ENCODE peak calls at places on chromosomes 7 and 10, in six cellular contexts. One of them, this sample, is unnamed.

GRCh38 chr10:25257646-25258045 is 82.8 kb downstream of the GPR158 start:
- DNase-seq in thoracic aorta: no peak
- DNase-seq in astrocyte of the spinal cord: no peak
- DNase-seq in CD4-positive, alpha-beta T cell: no peak
- DNase-seq in GM12865: no peak
- DNase-seq in dorsolateral prefrontal cortex: no peak
- DNase-seq in this sample: no peak

GRCh38 chr10:60310746-60311145 is 78.9 kb downstream of the ANK3 start:
- DNase-seq in CD4-positive, alpha-beta T cell: no peak
- DNase-seq in astrocyte of the spinal cord: no peak
- DNase-seq in dorsolateral prefrontal cortex: no peak
- DNase-seq in GM12865: no peak
- DNase-seq in thoracic aorta: no peak
- DNase-seq in this sample: no peak

GRCh38 chr7:158495256-158495655 is 92.4 kb downstream of the PTPRN2 start:
- DNase-seq in CD4-positive, alpha-beta T cell: no peak
- DNase-seq in dorsolateral prefrontal cortex: no peak
- DNase-seq in astrocyte of the spinal cord: no peak
- DNase-seq in thoracic aorta: no peak
- DNase-seq in GM12865: no peak
- DNase-seq in this sample: no peak

GRCh38 chr10:12668634-12669033 is 319.3 kb downstream of the CAMK1D start:
- DNase-seq in thoracic aorta: no peak
- DNase-seq in dorsolateral prefrontal cortex: no peak
- DNase-seq in astrocyte of the spinal cord: no peak
- DNase-seq in CD4-positive, alpha-beta T cell: no peak
- DNase-seq in GM12865: no peak
- DNase-seq in this sample: no peak

GRCh38 chr7:105760549-105761447 is 115.6 kb downstream of the ATXN7L1 start:
- DNase-seq in CD4-positive, alpha-beta T cell: no peak
- DNase-seq in GM12865: no peak
- DNase-seq in thoracic aorta: no peak
- DNase-seq in dorsolateral prefrontal cortex: no peak
- DNase-seq in astrocyte of the spinal cord: no peak
- DNase-seq in this sample: peak

GRCh38 chr7:135733603-135734342 is 5.8 kb upstream of the SLC13A4 start:
- DNase-seq in thoracic aorta: no peak
- DNase-seq in GM12865: no peak
- DNase-seq in astrocyte of the spinal cord: no peak
- DNase-seq in dorsolateral prefrontal cortex: no peak
- DNase-seq in CD4-positive, alpha-beta T cell: no peak
- DNase-seq in this sample: no peak

GRCh38 chr7:78357709-78358108 is 559.1 kb downstream of the PHTF2 start:
- DNase-seq in CD4-positive, alpha-beta T cell: no peak
- DNase-seq in thoracic aorta: no peak
- DNase-seq in GM12865: no peak
- DNase-seq in astrocyte of the spinal cord: no peak
- DNase-seq in dorsolateral prefrontal cortex: no peak
- DNase-seq in this sample: no peak

GRCh38 chr7:155533827-155534690 is 12.3 kb downstream of the CNPY1 start:
- DNase-seq in GM12865: peak
- DNase-seq in CD4-positive, alpha-beta T cell: no peak
- DNase-seq in dorsolateral prefrontal cortex: no peak
- DNase-seq in thoracic aorta: no peak
- DNase-seq in astrocyte of the spinal cord: no peak
- DNase-seq in this sample: no peak

GRCh38 chr7:29017666-29018065 is 59.5 kb upstream of the TRIL start:
- DNase-seq in thoracic aorta: no peak
- DNase-seq in GM12865: no peak
- DNase-seq in astrocyte of the spinal cord: peak
- DNase-seq in CD4-positive, alpha-beta T cell: no peak
- DNase-seq in dorsolateral prefrontal cortex: no peak
- DNase-seq in this sample: no peak

GRCh38 chr7:151271699-151272355 is 23.3 kb upstream of the SMARCD3 start:
- DNase-seq in GM12865: no peak
- DNase-seq in dorsolateral prefrontal cortex: no peak
- DNase-seq in astrocyte of the spinal cord: no peak
- DNase-seq in CD4-positive, alpha-beta T cell: no peak
- DNase-seq in thoracic aorta: no peak
- DNase-seq in this sample: no peak

GRCh38 chr7:46527360-46527759 is 606.3 kb upstream of the IGFBP3 start:
- DNase-seq in GM12865: no peak
- DNase-seq in thoracic aorta: no peak
- DNase-seq in dorsolateral prefrontal cortex: no peak
- DNase-seq in CD4-positive, alpha-beta T cell: no peak
- DNase-seq in astrocyte of the spinal cord: no peak
- DNase-seq in this sample: no peak

GRCh38 chr7:65746398-65746669 is 126.5 kb upstream of the VKORC1L1 start:
- DNase-seq in astrocyte of the spinal cord: peak
- DNase-seq in thoracic aorta: no peak
- DNase-seq in dorsolateral prefrontal cortex: no peak
- DNase-seq in CD4-positive, alpha-beta T cell: no peak
- DNase-seq in GM12865: no peak
- DNase-seq in this sample: no peak

GRCh38 chr7:52648903-52649302 is 386.5 kb upstream of the POM121L12 start:
- DNase-seq in GM12865: no peak
- DNase-seq in astrocyte of the spinal cord: peak
- DNase-seq in CD4-positive, alpha-beta T cell: no peak
- DNase-seq in thoracic aorta: no peak
- DNase-seq in dorsolateral prefrontal cortex: no peak
- DNase-seq in this sample: no peak

GRCh38 chr10:22253578-22253882 is 35.7 kb upstream of the EBLN1 start:
- DNase-seq in thoracic aorta: no peak
- DNase-seq in dorsolateral prefrontal cortex: no peak
- DNase-seq in CD4-positive, alpha-beta T cell: peak
- DNase-seq in GM12865: no peak
- DNase-seq in astrocyte of the spinal cord: no peak
- DNase-seq in this sample: peak

GRCh38 chr7:256461-256940 is 33.5 kb upstream of the FOXL3 start:
- DNase-seq in dorsolateral prefrontal cortex: no peak
- DNase-seq in thoracic aorta: no peak
- DNase-seq in astrocyte of the spinal cord: no peak
- DNase-seq in GM12865: no peak
- DNase-seq in CD4-positive, alpha-beta T cell: no peak
- DNase-seq in this sample: no peak

GRCh38 chr10:76299501-76299900 is 868.1 kb downstream of the LRMDA start:
- DNase-seq in astrocyte of the spinal cord: no peak
- DNase-seq in CD4-positive, alpha-beta T cell: no peak
- DNase-seq in GM12865: no peak
- DNase-seq in dorsolateral prefrontal cortex: no peak
- DNase-seq in thoracic aorta: no peak
- DNase-seq in this sample: no peak

GRCh38 chr10:76303682-76304316 is 872.4 kb downstream of the LRMDA start:
- DNase-seq in GM12865: peak
- DNase-seq in CD4-positive, alpha-beta T cell: peak
- DNase-seq in thoracic aorta: peak
- DNase-seq in dorsolateral prefrontal cortex: peak
- DNase-seq in astrocyte of the spinal cord: peak
- DNase-seq in this sample: no peak

GRCh38 chr10:76302491-76302890 is 871.1 kb downstream of the LRMDA start:
- DNase-seq in GM12865: no peak
- DNase-seq in dorsolateral prefrontal cortex: no peak
- DNase-seq in astrocyte of the spinal cord: peak
- DNase-seq in thoracic aorta: no peak
- DNase-seq in CD4-positive, alpha-beta T cell: no peak
- DNase-seq in this sample: no peak

GRCh38 chr10:76302936-76303656 is 871.7 kb downstream of the LRMDA start:
- DNase-seq in GM12865: no peak
- DNase-seq in CD4-positive, alpha-beta T cell: no peak
- DNase-seq in dorsolateral prefrontal cortex: no peak
- DNase-seq in thoracic aorta: no peak
- DNase-seq in astrocyte of the spinal cord: peak
- DNase-seq in this sample: no peak

DNA sequence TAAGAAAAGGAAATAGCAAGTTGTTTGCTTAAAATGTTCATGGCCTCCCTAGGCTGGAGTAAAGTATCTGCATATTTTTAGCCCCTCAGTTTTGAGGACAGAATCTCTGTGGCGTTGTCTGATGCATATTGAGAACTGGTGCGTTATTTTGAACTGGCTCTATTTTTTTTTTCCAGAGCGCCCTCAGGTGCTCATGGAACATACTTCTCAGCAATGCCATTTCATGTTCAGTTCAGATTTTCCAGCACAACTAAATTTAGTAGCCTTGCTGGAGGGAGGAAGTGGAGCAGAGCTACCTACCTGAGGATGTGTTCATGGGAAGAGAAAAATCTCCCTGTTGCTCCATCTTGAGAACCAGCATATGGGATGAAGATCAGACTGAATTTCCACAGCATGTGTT is 870.5 kb downstream of the LRMDA start:
- DNase-seq in thoracic aorta: no peak
- DNase-seq in dorsolateral prefrontal cortex: no peak
- DNase-seq in CD4-positive, alpha-beta T cell: no peak
- DNase-seq in GM12865: no peak
- DNase-seq in astrocyte of the spinal cord: peak
- DNase-seq in this sample: no peak
- TF ChIP-seq CTCF in thoracic aorta: no peak
- TF ChIP-seq CTCF in dorsolateral prefrontal cortex: no peak
- TF ChIP-seq CTCF in CD4-positive, alpha-beta T cell: no peak
- TF ChIP-seq CTCF in GM12865: no peak
- TF ChIP-seq CTCF in astrocyte of the spinal cord: peak
- TF ChIP-seq CTCF in this sample: no peak

GRCh38 chr7:93750986-93751385 is 139.6 kb downstream of the TFPI2 start:
- DNase-seq in CD4-positive, alpha-beta T cell: no peak
- DNase-seq in thoracic aorta: no peak
- DNase-seq in dorsolateral prefrontal cortex: no peak
- DNase-seq in astrocyte of the spinal cord: no peak
- DNase-seq in GM12865: no peak
- DNase-seq in this sample: no peak

GRCh38 chr7:93757421-93757820 is 133.1 kb downstream of the TFPI2 start:
- DNase-seq in dorsolateral prefrontal cortex: no peak
- DNase-seq in CD4-positive, alpha-beta T cell: no peak
- DNase-seq in astrocyte of the spinal cord: peak
- DNase-seq in thoracic aorta: no peak
- DNase-seq in GM12865: no peak
- DNase-seq in this sample: no peak

GRCh38 chr7:93747019-93747418 is 143.5 kb downstream of the TFPI2 start:
- DNase-seq in dorsolateral prefrontal cortex: no peak
- DNase-seq in thoracic aorta: no peak
- DNase-seq in GM12865: no peak
- DNase-seq in CD4-positive, alpha-beta T cell: no peak
- DNase-seq in astrocyte of the spinal cord: no peak
- DNase-seq in this sample: no peak

DNA sequence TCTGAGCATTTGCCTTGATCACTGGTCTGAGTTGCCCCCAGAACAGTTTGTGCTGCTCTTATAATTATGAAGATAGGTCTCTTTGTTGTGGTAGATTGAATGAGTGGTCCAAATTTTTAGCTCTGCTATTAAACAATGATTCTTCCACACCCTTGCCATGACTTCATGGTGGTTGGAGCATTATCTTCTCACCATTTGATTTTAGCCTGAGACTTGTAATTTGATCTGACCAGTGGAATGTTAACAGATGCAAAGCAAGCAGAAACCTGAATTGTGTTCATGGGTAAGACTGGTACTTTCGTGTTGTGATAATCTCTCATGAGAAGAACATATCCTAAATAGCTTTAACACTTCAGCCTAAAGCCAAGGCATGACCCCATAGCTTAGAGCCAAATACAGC is 139.1 kb downstream of the TFPI2 start:
- DNase-seq in thoracic aorta: no peak
- DNase-seq in astrocyte of the spinal cord: no peak
- DNase-seq in CD4-positive, alpha-beta T cell: no peak
- DNase-seq in GM12865: no peak
- DNase-seq in dorsolateral prefrontal cortex: no peak
- DNase-seq in this sample: no peak
- TF ChIP-seq CTCF in thoracic aorta: no peak
- TF ChIP-seq CTCF in astrocyte of the spinal cord: no peak
- TF ChIP-seq CTCF in CD4-positive, alpha-beta T cell: no peak
- TF ChIP-seq CTCF in GM12865: no peak
- TF ChIP-seq CTCF in dorsolateral prefrontal cortex: no peak
- TF ChIP-seq CTCF in this sample: no peak

GRCh38 chr10:86959737-86960002 is 1.3 kb downstream of the SNCG start:
- DNase-seq in thoracic aorta: no peak
- DNase-seq in astrocyte of the spinal cord: no peak
- DNase-seq in CD4-positive, alpha-beta T cell: no peak
- DNase-seq in GM12865: no peak
- DNase-seq in dorsolateral prefrontal cortex: no peak
- DNase-seq in this sample: no peak

GRCh38 chr10:86958831-86959736 is 685 bp downstream of the SNCG start:
- DNase-seq in thoracic aorta: no peak
- DNase-seq in astrocyte of the spinal cord: peak
- DNase-seq in CD4-positive, alpha-beta T cell: no peak
- DNase-seq in dorsolateral prefrontal cortex: no peak
- DNase-seq in GM12865: no peak
- DNase-seq in this sample: no peak

GRCh38 chr10:86960863-86961434 is 2.5 kb downstream of the SNCG start:
- DNase-seq in GM12865: no peak
- DNase-seq in astrocyte of the spinal cord: no peak
- DNase-seq in CD4-positive, alpha-beta T cell: no peak
- DNase-seq in thoracic aorta: peak
- DNase-seq in dorsolateral prefrontal cortex: no peak
- DNase-seq in this sample: no peak

GRCh38 chr10:86961481-86962091 is 3.2 kb downstream of the SNCG start:
- DNase-seq in astrocyte of the spinal cord: no peak
- DNase-seq in thoracic aorta: peak
- DNase-seq in dorsolateral prefrontal cortex: no peak
- DNase-seq in GM12865: no peak
- DNase-seq in CD4-positive, alpha-beta T cell: no peak
- DNase-seq in this sample: no peak

GRCh38 chr10:86960003-86960862 is 1.8 kb downstream of the SNCG start:
- DNase-seq in thoracic aorta: peak
- DNase-seq in CD4-positive, alpha-beta T cell: no peak
- DNase-seq in GM12865: peak
- DNase-seq in astrocyte of the spinal cord: peak
- DNase-seq in dorsolateral prefrontal cortex: no peak
- DNase-seq in this sample: no peak
- TF ChIP-seq CTCF in thoracic aorta: peak
- TF ChIP-seq CTCF in CD4-positive, alpha-beta T cell: no peak
- TF ChIP-seq CTCF in GM12865: peak
- TF ChIP-seq CTCF in astrocyte of the spinal cord: peak
- TF ChIP-seq CTCF in dorsolateral prefrontal cortex: peak
- TF ChIP-seq CTCF in this sample: no peak

DNA sequence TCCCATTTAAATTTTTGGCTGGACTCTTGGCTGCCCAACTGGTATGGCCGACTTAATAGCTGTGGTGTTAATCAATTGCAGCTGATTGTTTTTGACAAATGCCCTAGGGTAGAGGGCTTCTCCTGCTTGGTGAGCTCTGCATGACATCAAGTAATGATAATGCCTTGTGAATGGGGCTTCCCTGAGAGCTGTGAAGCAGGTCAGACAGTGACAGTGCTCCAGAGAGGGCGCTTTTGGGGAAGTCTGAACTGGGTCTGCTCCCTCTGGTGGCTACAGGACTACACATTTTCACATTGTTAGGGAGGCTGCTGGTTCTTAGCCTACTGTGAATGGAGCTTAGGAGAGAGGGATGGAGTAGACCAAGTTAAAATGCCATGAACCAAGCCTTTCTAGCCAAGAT is 98.8 kb downstream of the SDK1 start:
- DNase-seq in thoracic aorta: no peak
- DNase-seq in GM12865: peak
- DNase-seq in CD4-positive, alpha-beta T cell: no peak
- DNase-seq in astrocyte of the spinal cord: no peak
- DNase-seq in dorsolateral prefrontal cortex: no peak
- DNase-seq in this sample: no peak
- TF ChIP-seq CTCF in thoracic aorta: no peak
- TF ChIP-seq CTCF in GM12865: peak
- TF ChIP-seq CTCF in CD4-positive, alpha-beta T cell: no peak
- TF ChIP-seq CTCF in astrocyte of the spinal cord: peak
- TF ChIP-seq CTCF in dorsolateral prefrontal cortex: no peak
- TF ChIP-seq CTCF in this sample: no peak